ENCODE peak calls at places on chromosomes 11 and 22, in ten cellular contexts. A is fibroblast of pulmonary artery; G is ovary; V is left colon; N is naive thymus-derived CD4-positive, alpha-beta T cell; C is stimulated activated CD8-positive, alpha-beta memory T cell treated with anti-CD3 and anti-CD28 coated beads, Interleukin-2, amount 100 ng/mL, for 48 hours; P is Caki2; U is NCI-H2029 treated with DMSO at 0.1 percent for 48 hours; J is HFFc6; R is NCI-H510A treated with DMSO at 0.1 percent for 48 hours. K is an unnamed sample.

GRCh38 chr11:4740735-4741134 is 29.0 kb downstream of the OR51F1 start:
- DNase-seq in A (no peak), G (no peak), V (no peak), N (no peak), C (no peak), P (no peak), U (no peak), J (no peak), R (no peak), K (no peak)

GRCh38 chr11:77559686-77560425 is 29.9 kb upstream of the AQP11 start:
- DNase-seq in A (peak), G (no peak), V (no peak), N (no peak), C (no peak), P (peak), U (no peak), J (peak), R (no peak), K (no peak)

GRCh38 chr11:130629039-130629438 is 180.6 kb downstream of the ADAMTS15 start:
- DNase-seq in A (no peak), G (no peak), V (no peak), N (no peak), C (no peak), P (no peak), U (no peak), J (no peak), R (no peak), K (no peak)

GRCh38 chr11:122652495-122652894 is 3.0 kb upstream of the UBASH3B start:
- DNase-seq in A (no peak), G (no peak), V (no peak), N (no peak), C (no peak), P (no peak), U (no peak), J (no peak), R (no peak), K (no peak)

GRCh38 chr11:93396356-93396755 is 65.8 kb downstream of the DEUP1 start:
- DNase-seq in A (no peak), G (no peak), V (no peak), N (no peak), C (no peak), P (no peak), U (no peak), J (peak), R (no peak), K (no peak)

GRCh38 chr11:84408946-84409411 is 1122.8 kb upstream of the CCDC90B start:
- DNase-seq in A (peak), G (no peak), V (no peak), N (no peak), C (no peak), P (no peak), U (no peak), J (no peak), R (peak), K (no peak)

GRCh38 chr11:23932485-23932898 is 564.4 kb upstream of the LUZP2 start:
- DNase-seq in A (peak), G (no peak), V (no peak), N (no peak), C (no peak), P (no peak), U (no peak), J (peak), R (no peak), K (no peak)

GRCh38 chr11:74226907-74227306 is 55.8 kb downstream of the PPME1 start:
- DNase-seq in A (no peak), G (no peak), V (no peak), N (no peak), C (no peak), P (no peak), U (no peak), J (no peak), R (no peak), K (no peak)

GRCh38 chr22:34812631-34813030 is 253.3 kb upstream of the ISX start:
- DNase-seq in A (no peak), G (no peak), V (no peak), N (no peak), C (no peak), P (peak), U (no peak), J (no peak), R (no peak), K (no peak)

GRCh38 chr22:45242778-45243191 is 2.1 kb upstream of the KIAA0930 start:
- DNase-seq in A (peak), G (no peak), V (peak), N (no peak), C (no peak), P (no peak), U (peak), J (no peak), R (no peak), K (no peak)

GRCh38 chr11:19076744-19077589 is 16.4 kb upstream of the MRGPRX2 start:
- DNase-seq in A (peak), G (no peak), V (no peak), N (peak), C (peak), P (peak), U (peak), J (peak), R (peak), K (peak)

GRCh38 chr22:29202231-29203192 is 3.2 kb upstream of the EMID1 start:
- DNase-seq in A (peak), G (no peak), V (peak), N (no peak), C (peak), P (no peak), U (peak), J (no peak), R (no peak), K (no peak)

GRCh38 chr22:48842976-48843375 is 984.7 kb downstream of the BRD1 start:
- DNase-seq in A (no peak), G (no peak), V (no peak), N (no peak), C (no peak), P (no peak), U (no peak), J (no peak), R (no peak), K (no peak)

GRCh38 chr11:110086892-110087309 is 6.3 kb upstream of the ZC3H12C start:
- DNase-seq in A (peak), G (no peak), V (peak), N (no peak), C (no peak), P (no peak), U (no peak), J (peak), R (no peak), K (no peak)

GRCh38 chr11:75328426-75329277 is 22.8 kb downstream of the ARRB1 start:
- DNase-seq in A (peak), G (peak), V (peak), N (peak), C (no peak), P (peak), U (peak), J (peak), R (peak), K (peak)

K was measured in CD4-positive, CD25-positive, alpha-beta regulatory T cell.